ENCODE peak calls at places on chromosome 3, in four cellular contexts. G is posterior cingulate gyrus; P is SHP77; F is central memory CD4-positive, alpha-beta T cell. B is an unnamed sample.

GRCh38 chr3:158093526-158093925 is 12.7 kb downstream of the SHOX2 start:
- DNase-seq in G (no peak), P (no peak), F (no peak), B (no peak)

GRCh38 chr3:124530916-124531315 is 199.3 kb upstream of the UMPS start:
- DNase-seq in G (no peak), P (no peak), F (no peak), B (no peak)

GRCh38 chr3:30904986-30905385 is 10.5 kb upstream of the GADL1 start:
- DNase-seq in G (no peak), P (no peak), F (no peak), B (no peak)

GRCh38 chr3:150681037-150681436 is 22.7 kb downstream of the ERICH6 start:
- DNase-seq in G (no peak), P (no peak), F (peak), B (no peak)

GRCh38 chr3:15315003-15315402 is 17.4 kb downstream of the SH3BP5 start:
- DNase-seq in G (no peak), P (no peak), F (no peak), B (no peak)

GRCh38 chr3:112984485-112984884 is 6.3 kb upstream of the GTPBP8 start:
- DNase-seq in G (no peak), P (no peak), F (peak), B (peak)

GRCh38 chr3:101077361-101078011 is 84.3 kb upstream of the ABI3BP start:
- DNase-seq in G (no peak), P (no peak), F (no peak), B (no peak)

GRCh38 chr3:72245183-72245811 is 460.3 kb upstream of the PROK2 start:
- DNase-seq in G (peak), P (no peak), F (no peak), B (no peak)

GRCh38 chr3:142363936-142364467 is 83.8 kb downstream of the XRN1 start:
- DNase-seq in G (no peak), P (no peak), F (no peak), B (no peak)

GRCh38 chr3:183871541-183871940 is 13.1 kb downstream of the PARL start:
- DNase-seq in G (no peak), P (no peak), F (no peak), B (no peak)

GRCh38 chr3:13706886-13707285 is 158.0 kb downstream of the FBLN2 start:
- DNase-seq in G (no peak), P (no peak), F (no peak), B (no peak)

GRCh38 chr3:115652738-115653137 is 29.4 kb downstream of the GAP43 start:
- DNase-seq in G (no peak), P (no peak), F (no peak), B (no peak)

GRCh38 chr3:146221276-146221675 is 29.6 kb downstream of the PLSCR4 start:
- DNase-seq in G (no peak), P (no peak), F (no peak), B (no peak)

GRCh38 chr3:8709801-8710524 is 23.6 kb upstream of the CAV3 start:
- DNase-seq in G (no peak), P (peak), F (no peak), B (peak)

GRCh38 chr3:133745108-133745507 is 1.1 kb upstream of the TF start:
- DNase-seq in G (no peak), P (no peak), F (no peak), B (no peak)

GRCh38 chr3:106367496-106367895 is 498.7 kb upstream of the CBLB start:
- DNase-seq in G (no peak), P (no peak), F (no peak), B (no peak)

GRCh38 chr3:161220850-161221753 is at the start of gene NMD3:
- DNase-seq in G (peak), P (peak), F (peak), B (peak)

GRCh38 chr3:184235381-184236032 is 6.1 kb downstream of the VWA5B2 start:
- DNase-seq in G (no peak), P (no peak), F (no peak), B (no peak)

GRCh38 chr3:42732196-42732828 is 29.7 kb upstream of the HHATL start:
- DNase-seq in G (peak), P (no peak), F (no peak), B (no peak)

GRCh38 chr3:46703013-46703520 is 1.9 kb downstream of the TMIE start:
- DNase-seq in G (no peak), P (no peak), F (no peak), B (no peak)

GRCh38 chr3:145767909-145768308 is 393.1 kb downstream of the PLOD2 start:
- DNase-seq in G (no peak), P (no peak), F (no peak), B (no peak)

GRCh38 chr3:100042577-100042981 is 71.7 kb downstream of the FILIP1L start:
- DNase-seq in G (no peak), P (no peak), F (no peak), B (no peak)

GRCh38 chr3:45082139-45082538 is 56.0 kb downstream of the CLEC3B start:
- DNase-seq in G (no peak), P (no peak), F (no peak), B (no peak)

GRCh38 chr3:149507491-149508324 is 33.2 kb downstream of the TM4SF4 start:
- DNase-seq in G (no peak), P (no peak), F (no peak), B (no peak)

GRCh38 chr3:62252614-62253147 is 120.7 kb downstream of the FEZF2 start:
- DNase-seq in G (no peak), P (no peak), F (no peak), B (no peak)

GRCh38 chr3:38587548-38588131 is 61.8 kb downstream of the SCN5A start:
- DNase-seq in G (no peak), P (no peak), F (no peak), B (no peak)

GRCh38 chr3:46276497-46277099 is 34.3 kb downstream of the CCR3 start:
- DNase-seq in G (peak), P (no peak), F (peak), B (peak)

GRCh38 chr3:42680256-42680655 is 5.1 kb upstream of the KLHL40 start:
- DNase-seq in G (no peak), P (no peak), F (no peak), B (no peak)

GRCh38 chr3:124429129-124429815 is 301.0 kb upstream of the UMPS start:
- DNase-seq in G (no peak), P (peak), F (no peak), B (peak)

GRCh38 chr3:53822331-53822741 is 23.9 kb downstream of the CHDH start:
- DNase-seq in G (no peak), P (no peak), F (no peak), B (no peak)

GRCh38 chr3:179082416-179082815 is 10.8 kb upstream of the ZMAT3 start:
- DNase-seq in G (no peak), P (no peak), F (no peak), B (no peak)

GRCh38 chr3:64998317-64998716 is 310.5 kb upstream of the ADAMTS9 start:
- DNase-seq in G (no peak), P (no peak), F (no peak), B (no peak)

GRCh38 chr3:10283638-10284037 is 9.1 kb downstream of the GHRL start:
- DNase-seq in G (no peak), P (no peak), F (no peak), B (peak)

GRCh38 chr3:3080309-3080708 is 29.9 kb downstream of the IL5RA start:
- DNase-seq in G (no peak), P (no peak), F (no peak), B (no peak)

GRCh38 chr3:151906751-151907150 is 33.3 kb downstream of the SUCNR1 start:
- DNase-seq in G (no peak), P (no peak), F (no peak), B (no peak)

GRCh38 chr3:38360345-38360744 is 13.8 kb downstream of the XYLB start:
- DNase-seq in G (no peak), P (no peak), F (no peak), B (no peak)

GRCh38 chr3:37762698-37763097 is 99.0 kb upstream of the CTDSPL start:
- DNase-seq in G (no peak), P (no peak), F (no peak), B (no peak)

GRCh38 chr3:112390783-112391641 is 58.1 kb downstream of the CD200 start:
- DNase-seq in G (peak), P (no peak), F (no peak), B (no peak)

GRCh38 chr3:195769551-195769950 is 42.2 kb downstream of the MUC4 start:
- DNase-seq in G (no peak), P (no peak), F (no peak), B (no peak)